ENCODE peak calls at places on chromosomes 4 and X, in eight cellular contexts. One of them, this sample, is unnamed.

GRCh38 chr4:13982008-13982407 is 354.5 kb upstream of the BOD1L1 start:
- DNase-seq in LoVo: no peak
- DNase-seq in AG09319: no peak
- DNase-seq in nephron progenitor cell: no peak
- DNase-seq in endothelial cell: no peak
- DNase-seq in foreskin keratinocyte: no peak
- DNase-seq in HFFc6: no peak
- DNase-seq in SJSA1: no peak
- DNase-seq in this sample: no peak

GRCh38 chr4:125316391-125316780 is 1.6 kb downstream of the FAT4 start:
- DNase-seq in LoVo: no peak
- DNase-seq in AG09319: no peak
- DNase-seq in nephron progenitor cell: peak; percentile 32
- DNase-seq in endothelial cell: peak; percentile 25
- DNase-seq in foreskin keratinocyte: peak; percentile 40
- DNase-seq in HFFc6: peak; percentile 20
- DNase-seq in SJSA1: no peak
- DNase-seq in this sample: peak; percentile 27

GRCh38 chr4:95599777-95600436 is 51.1 kb upstream of the UNC5C start:
- DNase-seq in LoVo: no peak
- DNase-seq in AG09319: no peak
- DNase-seq in nephron progenitor cell: no peak
- DNase-seq in endothelial cell: no peak
- DNase-seq in foreskin keratinocyte: no peak
- DNase-seq in HFFc6: no peak
- DNase-seq in SJSA1: no peak
- DNase-seq in this sample: no peak

GRCh38 chrX:9144643-9145290 is 110.8 kb upstream of the FAM9B start:
- DNase-seq in LoVo: no peak
- DNase-seq in AG09319: no peak
- DNase-seq in nephron progenitor cell: no peak
- DNase-seq in endothelial cell: no peak
- DNase-seq in foreskin keratinocyte: no peak
- DNase-seq in HFFc6: no peak
- DNase-seq in SJSA1: no peak
- DNase-seq in this sample: no peak

GRCh38 chr4:48141048-48141447 is 7.0 kb upstream of the TXK start:
- DNase-seq in LoVo: peak; percentile 43
- DNase-seq in AG09319: peak; percentile 25
- DNase-seq in nephron progenitor cell: no peak
- DNase-seq in endothelial cell: no peak
- DNase-seq in foreskin keratinocyte: no peak
- DNase-seq in HFFc6: peak; percentile 41
- DNase-seq in SJSA1: peak; percentile 27
- DNase-seq in this sample: peak; percentile 8

GRCh38 chr4:8155660-8156421 is 2.8 kb downstream of the ABLIM2 start:
- DNase-seq in LoVo: no peak
- DNase-seq in AG09319: no peak
- DNase-seq in nephron progenitor cell: no peak
- DNase-seq in endothelial cell: no peak
- DNase-seq in foreskin keratinocyte: no peak
- DNase-seq in HFFc6: no peak
- DNase-seq in SJSA1: no peak
- DNase-seq in this sample: no peak

GRCh38 chr4:95264843-95265242 is 283.9 kb downstream of the UNC5C start:
- DNase-seq in LoVo: no peak
- DNase-seq in AG09319: no peak
- DNase-seq in nephron progenitor cell: no peak
- DNase-seq in endothelial cell: no peak
- DNase-seq in foreskin keratinocyte: no peak
- DNase-seq in HFFc6: no peak
- DNase-seq in SJSA1: no peak
- DNase-seq in this sample: no peak

GRCh38 chr4:74283614-74284013 is 24.7 kb upstream of the EPGN start:
- DNase-seq in LoVo: peak; percentile 74
- DNase-seq in AG09319: peak; percentile 22
- DNase-seq in nephron progenitor cell: no peak
- DNase-seq in endothelial cell: no peak
- DNase-seq in foreskin keratinocyte: peak; percentile 88
- DNase-seq in HFFc6: peak; percentile 90
- DNase-seq in SJSA1: no peak
- DNase-seq in this sample: no peak

GRCh38 chrX:120251471-120252011 is 929 bp downstream of the ZBTB33 start:
- DNase-seq in LoVo: peak; percentile 3
- DNase-seq in AG09319: no peak
- DNase-seq in nephron progenitor cell: peak; percentile 19
- DNase-seq in endothelial cell: peak; percentile 8
- DNase-seq in foreskin keratinocyte: no peak
- DNase-seq in HFFc6: peak; percentile 1
- DNase-seq in SJSA1: peak; percentile 28
- DNase-seq in this sample: no peak

GRCh38 chrX:43121637-43122036 is 343.7 kb upstream of the PPP1R2C start:
- DNase-seq in LoVo: peak; percentile 1
- DNase-seq in AG09319: no peak
- DNase-seq in nephron progenitor cell: no peak
- DNase-seq in endothelial cell: no peak
- DNase-seq in foreskin keratinocyte: no peak
- DNase-seq in HFFc6: no peak
- DNase-seq in SJSA1: no peak
- DNase-seq in this sample: no peak

GRCh38 chr4:60619531-60620305 is 580.4 kb upstream of the ADGRL3 start:
- DNase-seq in LoVo: no peak
- DNase-seq in AG09319: no peak
- DNase-seq in nephron progenitor cell: no peak
- DNase-seq in endothelial cell: no peak
- DNase-seq in foreskin keratinocyte: no peak
- DNase-seq in HFFc6: peak; percentile 57
- DNase-seq in SJSA1: peak; percentile 19
- DNase-seq in this sample: no peak

GRCh38 chrX:117839544-117839943 is 277.1 kb downstream of the KLHL13 start:
- DNase-seq in LoVo: no peak
- DNase-seq in AG09319: no peak
- DNase-seq in nephron progenitor cell: no peak
- DNase-seq in endothelial cell: no peak
- DNase-seq in foreskin keratinocyte: no peak
- DNase-seq in HFFc6: no peak
- DNase-seq in SJSA1: no peak
- DNase-seq in this sample: no peak

GRCh38 chr4:172344266-172344772 is 531.1 kb downstream of the GALNTL6 start:
- DNase-seq in LoVo: no peak
- DNase-seq in AG09319: no peak
- DNase-seq in nephron progenitor cell: no peak
- DNase-seq in endothelial cell: no peak
- DNase-seq in foreskin keratinocyte: no peak
- DNase-seq in HFFc6: no peak
- DNase-seq in SJSA1: no peak
- DNase-seq in this sample: peak; percentile 8

GRCh38 chr4:19429684-19430083 is 822.0 kb upstream of the SLIT2 start:
- DNase-seq in LoVo: peak; percentile 6
- DNase-seq in AG09319: no peak
- DNase-seq in nephron progenitor cell: no peak
- DNase-seq in endothelial cell: no peak
- DNase-seq in foreskin keratinocyte: no peak
- DNase-seq in HFFc6: no peak
- DNase-seq in SJSA1: no peak
- DNase-seq in this sample: no peak

GRCh38 chr4:110124721-110125120 is 73.7 kb downstream of the ELOVL6 start:
- DNase-seq in LoVo: no peak
- DNase-seq in AG09319: no peak
- DNase-seq in nephron progenitor cell: no peak
- DNase-seq in endothelial cell: no peak
- DNase-seq in foreskin keratinocyte: no peak
- DNase-seq in HFFc6: no peak
- DNase-seq in SJSA1: no peak
- DNase-seq in this sample: no peak

GRCh38 chr4:134762053-134762452 is 560.5 kb upstream of the PABPC4L start:
- DNase-seq in LoVo: no peak
- DNase-seq in AG09319: no peak
- DNase-seq in nephron progenitor cell: peak; percentile 9
- DNase-seq in endothelial cell: no peak
- DNase-seq in foreskin keratinocyte: no peak
- DNase-seq in HFFc6: no peak
- DNase-seq in SJSA1: no peak
- DNase-seq in this sample: no peak

GRCh38 chr4:87835192-87835591 is 2.4 kb downstream of the MEPE start:
- DNase-seq in LoVo: no peak
- DNase-seq in AG09319: no peak
- DNase-seq in nephron progenitor cell: no peak
- DNase-seq in endothelial cell: no peak
- DNase-seq in foreskin keratinocyte: no peak
- DNase-seq in HFFc6: no peak
- DNase-seq in SJSA1: no peak
- DNase-seq in this sample: no peak

GRCh38 chrX:44433556-44433955 is 90.1 kb upstream of the EFHC2 start:
- DNase-seq in LoVo: no peak
- DNase-seq in AG09319: no peak
- DNase-seq in nephron progenitor cell: no peak
- DNase-seq in endothelial cell: no peak
- DNase-seq in foreskin keratinocyte: no peak
- DNase-seq in HFFc6: no peak
- DNase-seq in SJSA1: peak; percentile 56
- DNase-seq in this sample: no peak

GRCh38 chrX:50627696-50628095 is 157.1 kb upstream of the DGKK start:
- DNase-seq in LoVo: no peak
- DNase-seq in AG09319: no peak
- DNase-seq in nephron progenitor cell: no peak
- DNase-seq in endothelial cell: no peak
- DNase-seq in foreskin keratinocyte: no peak
- DNase-seq in HFFc6: no peak
- DNase-seq in SJSA1: no peak
- DNase-seq in this sample: no peak

GRCh38 chrX:139200793-139201192 is 329.7 kb upstream of the F9 start:
- DNase-seq in LoVo: no peak
- DNase-seq in AG09319: peak; percentile 37
- DNase-seq in nephron progenitor cell: no peak
- DNase-seq in endothelial cell: no peak
- DNase-seq in foreskin keratinocyte: no peak
- DNase-seq in HFFc6: no peak
- DNase-seq in SJSA1: peak; percentile 82
- DNase-seq in this sample: no peak

GRCh38 chr4:81032805-81033684 is 2.5 kb downstream of the BMP3 start:
- DNase-seq in LoVo: no peak
- DNase-seq in AG09319: no peak
- DNase-seq in nephron progenitor cell: no peak
- DNase-seq in endothelial cell: no peak
- DNase-seq in foreskin keratinocyte: no peak
- DNase-seq in HFFc6: no peak
- DNase-seq in SJSA1: no peak
- DNase-seq in this sample: peak; percentile 5

GRCh38 chr4:86118696-86119095 is 241.2 kb downstream of the MAPK10 start:
- DNase-seq in LoVo: no peak
- DNase-seq in AG09319: no peak
- DNase-seq in nephron progenitor cell: no peak
- DNase-seq in endothelial cell: no peak
- DNase-seq in foreskin keratinocyte: no peak
- DNase-seq in HFFc6: no peak
- DNase-seq in SJSA1: no peak
- DNase-seq in this sample: no peak

GRCh38 chr4:8305851-8306361 is 36.4 kb downstream of the HTRA3 start:
- DNase-seq in LoVo: no peak
- DNase-seq in AG09319: no peak
- DNase-seq in nephron progenitor cell: no peak
- DNase-seq in endothelial cell: no peak
- DNase-seq in foreskin keratinocyte: no peak
- DNase-seq in HFFc6: no peak
- DNase-seq in SJSA1: no peak
- DNase-seq in this sample: no peak

GRCh38 chrX:119618439-119618838 is 12.2 kb upstream of the NKRF start:
- DNase-seq in LoVo: no peak
- DNase-seq in AG09319: no peak
- DNase-seq in nephron progenitor cell: no peak
- DNase-seq in endothelial cell: no peak
- DNase-seq in foreskin keratinocyte: no peak
- DNase-seq in HFFc6: no peak
- DNase-seq in SJSA1: no peak
- DNase-seq in this sample: no peak

GRCh38 chr4:55931833-55932232 is 16.9 kb upstream of the CEP135 start:
- DNase-seq in LoVo: no peak
- DNase-seq in AG09319: no peak
- DNase-seq in nephron progenitor cell: no peak
- DNase-seq in endothelial cell: no peak
- DNase-seq in foreskin keratinocyte: no peak
- DNase-seq in HFFc6: peak; percentile 42
- DNase-seq in SJSA1: peak; percentile 55
- DNase-seq in this sample: no peak

GRCh38 chrX:151722241-151722846 is 6.5 kb downstream of the FATE1 start:
- DNase-seq in LoVo: no peak
- DNase-seq in AG09319: peak; percentile 1
- DNase-seq in nephron progenitor cell: peak; percentile 62
- DNase-seq in endothelial cell: peak; percentile 64
- DNase-seq in foreskin keratinocyte: no peak
- DNase-seq in HFFc6: no peak
- DNase-seq in SJSA1: no peak
- DNase-seq in this sample: no peak

GRCh38 chr4:129822708-129823504 is 727.0 kb downstream of the C4orf33 start:
- DNase-seq in LoVo: peak; percentile 12
- DNase-seq in AG09319: no peak
- DNase-seq in nephron progenitor cell: no peak
- DNase-seq in endothelial cell: peak; percentile 3
- DNase-seq in foreskin keratinocyte: peak; percentile 67
- DNase-seq in HFFc6: no peak
- DNase-seq in SJSA1: peak; percentile 64
- DNase-seq in this sample: peak; percentile 69

GRCh38 chr4:70601422-70602039 is 9.5 kb downstream of the AMBN start:
- DNase-seq in LoVo: peak; percentile 52
- DNase-seq in AG09319: peak; percentile 31
- DNase-seq in nephron progenitor cell: peak; percentile 67
- DNase-seq in endothelial cell: peak; percentile 64
- DNase-seq in foreskin keratinocyte: peak; percentile 32
- DNase-seq in HFFc6: peak; percentile 70
- DNase-seq in SJSA1: no peak
- DNase-seq in this sample: peak; percentile 80

GRCh38 chrX:47217121-47217851 is 1.2 kb upstream of the CDK16 start:
- DNase-seq in LoVo: no peak
- DNase-seq in AG09319: no peak
- DNase-seq in nephron progenitor cell: no peak
- DNase-seq in endothelial cell: peak; percentile 9
- DNase-seq in foreskin keratinocyte: peak; percentile 78
- DNase-seq in HFFc6: peak; percentile 32
- DNase-seq in SJSA1: no peak
- DNase-seq in this sample: no peak

GRCh38 chr4:167838686-167839085 is 253.7 kb upstream of the ANXA10 start:
- DNase-seq in LoVo: no peak
- DNase-seq in AG09319: no peak
- DNase-seq in nephron progenitor cell: no peak
- DNase-seq in endothelial cell: no peak
- DNase-seq in foreskin keratinocyte: no peak
- DNase-seq in HFFc6: no peak
- DNase-seq in SJSA1: no peak
- DNase-seq in this sample: no peak

GRCh38 chr4:100581337-100581736 is 63.5 kb upstream of the EMCN start:
- DNase-seq in LoVo: peak; percentile 54
- DNase-seq in AG09319: no peak
- DNase-seq in nephron progenitor cell: no peak
- DNase-seq in endothelial cell: no peak
- DNase-seq in foreskin keratinocyte: peak; percentile 79
- DNase-seq in HFFc6: no peak
- DNase-seq in SJSA1: no peak
- DNase-seq in this sample: no peak

GRCh38 chrX:129748265-129748664 is 9.5 kb downstream of the XPNPEP2 start:
- DNase-seq in LoVo: no peak
- DNase-seq in AG09319: peak; percentile 82
- DNase-seq in nephron progenitor cell: no peak
- DNase-seq in endothelial cell: no peak
- DNase-seq in foreskin keratinocyte: no peak
- DNase-seq in HFFc6: peak; percentile 36
- DNase-seq in SJSA1: no peak
- DNase-seq in this sample: no peak